ENCODE peak calls at places on chromosomes 16 and 17, in eight cellular contexts. D, N, L, X, W, F, Q and T are unnamed samples.

GRCh38 chr17:51305182-51305581 is 44.8 kb downstream of the UTP18 start:
- DNase-seq in W (no peak), N (no peak), D (no peak), X (no peak), L (no peak), Q (no peak), F (no peak), T (no peak)

GRCh38 chr17:44522883-44523671 is 19.9 kb upstream of the GPATCH8 start:
- DNase-seq in X (peak), Q (no peak), L (peak), D (no peak), F (no peak), W (peak), N (peak), T (no peak)

GRCh38 chr16:65500007-65500406 is 378.1 kb upstream of the CDH11 start:
- DNase-seq in W (no peak), D (no peak), N (no peak), L (no peak), F (no peak), X (no peak), Q (no peak), T (no peak)

GRCh38 chr17:57677301-57677700 is 67.8 kb downstream of the CCDC182 start:
- DNase-seq in X (peak), W (no peak), N (peak), Q (peak), F (no peak), D (no peak), L (no peak), T (no peak)

GRCh38 chr16:12629271-12629670 is 174.4 kb downstream of the CPPED1 start:
- DNase-seq in L (no peak), Q (no peak), X (no peak), D (no peak), F (no peak), N (no peak), W (no peak), T (no peak)

GRCh38 chr17:69012895-69013805 is 47.6 kb downstream of the ABCA9 start:
- DNase-seq in Q (no peak), X (no peak), W (no peak), N (no peak), L (no peak), D (no peak), F (no peak), T (no peak)

GRCh38 chr16:86240716-86241363 is 269.5 kb upstream of the FOXF1 start:
- DNase-seq in L (no peak), W (no peak), Q (no peak), X (peak), D (no peak), F (no peak), N (no peak), T (no peak)

GRCh38 chr17:27355419-27355818 is 61.5 kb downstream of the WSB1 start:
- DNase-seq in L (no peak), D (no peak), Q (no peak), N (no peak), W (no peak), F (no peak), X (no peak), T (no peak)

GRCh38 chr16:49350265-49351103 is 23.1 kb upstream of the C16orf78 start:
- DNase-seq in F (no peak), L (peak), Q (no peak), X (peak), D (peak), W (peak), N (peak), T (peak)

GRCh38 chr17:8532021-8532420 is 96.3 kb downstream of the NDEL1 start:
- DNase-seq in Q (no peak), L (no peak), W (no peak), D (no peak), X (peak), F (no peak), N (no peak), T (no peak)

GRCh38 chr17:67606471-67606870 is 111.3 kb upstream of the NOL11 start:
- DNase-seq in X (peak), F (peak), L (no peak), W (no peak), N (no peak), Q (no peak), D (no peak), T (no peak)

GRCh38 chr17:50620237-50620636 is 14.4 kb upstream of the ABCC3 start:
- DNase-seq in X (no peak), L (no peak), D (no peak), F (no peak), W (no peak), Q (no peak), N (no peak), T (no peak)

GRCh38 chr16:57113042-57113453 is 20.7 kb downstream of the CPNE2 start:
- DNase-seq in L (no peak), N (no peak), D (no peak), X (no peak), Q (no peak), W (no peak), F (no peak), T (no peak)

GRCh38 chr16:19130852-19131808 is 17.4 kb downstream of the ITPRIPL2 start:
- DNase-seq in X (peak), L (no peak), W (no peak), F (no peak), N (no peak), Q (no peak), D (peak), T (no peak)

GRCh38 chr17:73156166-73156840 is 8.5 kb upstream of the SSTR2 start:
- DNase-seq in D (peak), Q (peak), F (no peak), X (peak), W (peak), N (peak), L (peak), T (peak)

GRCh38 chr17:63700528-63701441 is 860 bp upstream of the LIMD2 start:
- DNase-seq in X (no peak), F (no peak), L (no peak), Q (no peak), N (no peak), D (peak), W (peak), T (no peak)

GRCh38 chr17:60138769-60139437 is 10.9 kb upstream of the CA4 start:
- DNase-seq in Q (no peak), X (no peak), F (no peak), W (no peak), N (no peak), L (no peak), D (no peak), T (no peak)

GRCh38 chr16:54287758-54288591 is 1.4 kb upstream of the IRX3 start:
- DNase-seq in L (no peak), Q (no peak), W (no peak), N (no peak), F (no peak), D (no peak), X (no peak), T (no peak)

GRCh38 chr17:3944485-3945388 is 19.5 kb downstream of the ATP2A3 start:
- DNase-seq in Q (peak), N (no peak), F (no peak), D (peak), L (peak), X (peak), W (peak), T (peak)

GRCh38 chr16:86049641-86050040 is 150.7 kb downstream of the IRF8 start:
- DNase-seq in X (no peak), W (no peak), Q (no peak), L (no peak), F (no peak), N (no peak), D (no peak), T (no peak)